ENCODE peak calls at places on chromosomes 7 and 10, in four cellular contexts. One of them, this sample, is unnamed.
A peak's percentile ranks its signal among the peaks of the same experiment; 100 is the strongest.

GRCh38 chr10:129982825-129983224 is 18.8 kb upstream of the EBF3 start:
- DNase-seq in HCT116: no peak
- DNase-seq in HepG2: no peak
- DNase-seq in K562: no peak
- DNase-seq in this sample: no peak

GRCh38 chr7:78363866-78364265 is 565.3 kb downstream of the PHTF2 start:
- DNase-seq in HCT116: no peak
- DNase-seq in HepG2: no peak
- DNase-seq in K562: peak; percentile 2
- DNase-seq in this sample: no peak

GRCh38 chr10:100803481-100803880 is 58.1 kb downstream of the PAX2 start:
- DNase-seq in HCT116: no peak
- DNase-seq in HepG2: no peak
- DNase-seq in K562: no peak
- DNase-seq in this sample: no peak

GRCh38 chr7:102425639-102426267 is 7.6 kb upstream of the ORAI2 start:
- DNase-seq in HCT116: no peak
- DNase-seq in HepG2: no peak
- DNase-seq in K562: no peak
- DNase-seq in this sample: no peak

GRCh38 chr10:31947144-31947926 is 18.7 kb upstream of the ARHGAP12 start:
- DNase-seq in HCT116: peak; percentile 79
- DNase-seq in HepG2: peak; percentile 82
- DNase-seq in K562: peak; percentile 71
- DNase-seq in this sample: no peak

GRCh38 chr7:119630570-119630969 is 642.4 kb upstream of the KCND2 start:
- DNase-seq in HCT116: no peak
- DNase-seq in HepG2: no peak
- DNase-seq in K562: no peak
- DNase-seq in this sample: no peak

GRCh38 chr7:4273566-4274230 is 408.4 kb upstream of the FOXK1 start:
- DNase-seq in HCT116: no peak
- DNase-seq in HepG2: no peak
- DNase-seq in K562: no peak
- DNase-seq in this sample: no peak

GRCh38 chr7:157618823-157619606 is 282.2 kb downstream of the DNAJB6 start:
- DNase-seq in HCT116: no peak
- DNase-seq in HepG2: no peak
- DNase-seq in K562: no peak
- DNase-seq in this sample: no peak

GRCh38 chr7:92415225-92415624 is 32.1 kb upstream of the GATAD1 start:
- DNase-seq in HCT116: no peak
- DNase-seq in HepG2: no peak
- DNase-seq in K562: no peak
- DNase-seq in this sample: no peak

GRCh38 chr10:59606551-59606961 is 103.1 kb downstream of the SLC16A9 start:
- DNase-seq in HCT116: no peak
- DNase-seq in HepG2: no peak
- DNase-seq in K562: no peak
- DNase-seq in this sample: no peak

GRCh38 chr10:75429159-75429827 is 2.1 kb upstream of the LRMDA start:
- DNase-seq in HCT116: no peak
- DNase-seq in HepG2: no peak
- DNase-seq in K562: no peak
- DNase-seq in this sample: no peak

GRCh38 chr10:75428434-75429158 is 2.8 kb upstream of the LRMDA start:
- DNase-seq in HCT116: no peak
- DNase-seq in HepG2: no peak
- DNase-seq in K562: no peak
- DNase-seq in this sample: no peak

GRCh38 chr10:75432176-75432575 is 752 bp downstream of the LRMDA start:
- DNase-seq in HCT116: no peak
- DNase-seq in HepG2: peak; percentile 43
- DNase-seq in K562: no peak
- DNase-seq in this sample: no peak

GRCh38 chr10:75431180-75432111 is at the start of gene LRMDA:
- DNase-seq in HCT116: no peak
- DNase-seq in HepG2: peak; percentile 83
- DNase-seq in K562: no peak
- DNase-seq in this sample: no peak

DNA sequence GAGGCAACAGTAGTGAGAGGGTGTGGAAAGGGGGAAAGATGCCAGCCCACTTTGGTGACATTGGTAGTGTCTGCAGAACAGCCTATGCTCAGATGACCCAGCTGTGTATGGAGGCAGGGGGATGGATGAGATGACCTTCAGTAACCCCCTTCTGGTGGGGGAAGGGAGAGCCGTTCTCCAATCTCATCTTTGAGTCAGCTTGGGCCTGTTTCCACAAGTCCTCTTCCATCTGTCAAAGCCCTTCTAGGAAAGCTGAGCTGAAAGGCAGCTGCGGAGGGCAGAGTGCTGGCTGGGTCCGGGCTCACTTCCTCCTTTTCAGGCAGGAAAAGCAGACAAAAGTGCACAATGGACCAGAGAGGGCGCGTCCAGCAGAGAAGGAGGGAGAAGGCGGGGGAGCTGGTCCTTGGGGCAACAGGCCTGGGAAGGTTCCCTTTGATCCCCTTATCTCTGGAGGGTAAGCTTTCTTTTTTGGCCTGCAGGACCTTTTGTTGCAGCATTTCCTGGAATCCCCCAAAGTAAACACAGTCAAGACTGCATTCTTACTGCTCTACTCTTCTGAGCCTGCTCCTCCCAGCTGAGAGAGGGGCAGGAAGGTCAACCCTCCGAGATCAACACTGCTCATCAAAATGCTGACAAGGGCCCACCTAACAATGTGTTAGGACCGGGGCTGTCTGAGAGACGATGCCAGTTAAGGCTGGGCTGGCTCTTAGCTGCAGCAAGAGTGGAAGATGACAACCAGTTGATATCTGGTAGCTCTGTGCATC is 1.2 kb upstream of the LRMDA start:
- DNase-seq in HCT116: no peak
- DNase-seq in HepG2: peak; percentile 97
- DNase-seq in K562: peak; percentile 67
- DNase-seq in this sample: no peak
- H3K4me1 ChIP-seq in HCT116: peaks cover 44% of the 10 kb centered on the region
- H3K4me1 ChIP-seq in HepG2: peaks cover 71% of the 10 kb centered on the region
- H3K4me1 ChIP-seq in K562: peaks cover 6% of the 10 kb centered on the region
- H3K4me1 ChIP-seq in this sample: peaks cover 3% of the 10 kb centered on the region

GRCh38 chr10:121404611-121405010 is 193.6 kb downstream of the FGFR2 start:
- DNase-seq in HCT116: no peak
- DNase-seq in HepG2: no peak
- DNase-seq in K562: no peak
- DNase-seq in this sample: no peak
- TF ChIP-seq TCF7L2 in HCT116: no peak
- TF ChIP-seq TCF7L2 in HepG2: no peak
- TF ChIP-seq TCF7L2 in K562: no peak
- TF ChIP-seq TCF7L2 in this sample: no peak

GRCh38 chr10:72328045-72328828 is 26.5 kb downstream of the DNAJB12 start:
- DNase-seq in HCT116: no peak
- DNase-seq in HepG2: peak; percentile 71
- DNase-seq in K562: peak; percentile 87
- DNase-seq in this sample: peak; percentile 68

GRCh38 chr10:72331575-72332422 is 22.9 kb downstream of the DNAJB12 start:
- DNase-seq in HCT116: peak; percentile 80
- DNase-seq in HepG2: peak; percentile 91
- DNase-seq in K562: no peak
- DNase-seq in this sample: no peak

GRCh38 chr10:72329290-72330058 is 25.2 kb downstream of the DNAJB12 start:
- DNase-seq in HCT116: no peak
- DNase-seq in HepG2: no peak
- DNase-seq in K562: no peak
- DNase-seq in this sample: no peak

GRCh38 chr10:72330059-72330426 is 24.7 kb downstream of the DNAJB12 start:
- DNase-seq in HCT116: no peak
- DNase-seq in HepG2: no peak
- DNase-seq in K562: no peak
- DNase-seq in this sample: no peak

DNA sequence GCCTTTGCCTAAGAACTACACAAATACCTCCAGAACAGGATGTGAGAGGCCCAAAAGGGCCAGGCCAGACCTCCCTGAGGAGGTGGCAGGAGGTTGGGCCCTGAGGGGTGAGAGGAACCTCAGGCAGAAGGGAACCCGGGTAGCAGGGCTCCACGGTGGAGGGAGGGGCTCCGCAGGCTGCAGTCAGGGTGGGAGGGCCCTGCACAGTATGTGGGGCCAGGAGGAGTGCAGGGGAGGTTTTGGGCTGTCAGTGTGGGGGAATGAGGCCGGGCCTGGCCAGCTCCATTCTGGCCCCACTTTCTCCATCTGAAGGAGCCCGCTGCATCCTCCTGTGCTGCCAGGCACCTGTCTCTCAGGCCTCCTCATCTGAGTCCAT is 25.9 kb downstream of the DNAJB12 start:
- DNase-seq in HCT116: no peak
- DNase-seq in HepG2: no peak
- DNase-seq in K562: no peak
- DNase-seq in this sample: no peak
- H3K4me1 ChIP-seq in HCT116: peaks cover 84% of the 10 kb centered on the region
- H3K4me1 ChIP-seq in HepG2: peaks cover 90% of the 10 kb centered on the region
- H3K4me1 ChIP-seq in K562: peaks cover 22% of the 10 kb centered on the region
- H3K4me1 ChIP-seq in this sample: peaks cover 68% of the 10 kb centered on the region

GRCh38 chr7:134186022-134186421 is 58.9 kb downstream of the LRGUK start:
- DNase-seq in HCT116: no peak
- DNase-seq in HepG2: no peak
- DNase-seq in K562: no peak
- DNase-seq in this sample: no peak
- TF ChIP-seq TCF7L2 in HCT116: no peak
- TF ChIP-seq TCF7L2 in HepG2: no peak
- TF ChIP-seq TCF7L2 in K562: no peak
- TF ChIP-seq TCF7L2 in this sample: no peak

GRCh38 chr10:89515031-89515841 is 20.2 kb downstream of the SLC16A12 start:
- DNase-seq in HCT116: no peak
- DNase-seq in HepG2: no peak
- DNase-seq in K562: no peak
- DNase-seq in this sample: no peak

GRCh38 chr10:89518108-89518507 is 17.3 kb downstream of the SLC16A12 start:
- DNase-seq in HCT116: no peak
- DNase-seq in HepG2: no peak
- DNase-seq in K562: no peak
- DNase-seq in this sample: no peak

GRCh38 chr10:89518876-89519842 is 16.2 kb downstream of the SLC16A12 start:
- DNase-seq in HCT116: no peak
- DNase-seq in HepG2: no peak
- DNase-seq in K562: no peak
- DNase-seq in this sample: no peak

GRCh38 chr10:89513206-89513605 is 22.2 kb downstream of the SLC16A12 start:
- DNase-seq in HCT116: no peak
- DNase-seq in HepG2: no peak
- DNase-seq in K562: no peak
- DNase-seq in this sample: no peak

GRCh38 chr10:89516149-89516832 is 19.1 kb downstream of the SLC16A12 start:
- DNase-seq in HCT116: no peak
- DNase-seq in HepG2: no peak
- DNase-seq in K562: peak; percentile 3
- DNase-seq in this sample: no peak
- H3K4me1 ChIP-seq in HCT116: peaks cover 8% of the 10 kb centered on the region
- H3K4me1 ChIP-seq in HepG2: peaks cover 8% of the 10 kb centered on the region
- H3K4me1 ChIP-seq in K562: no peaks in the 10 kb centered on the region
- H3K4me1 ChIP-seq in this sample: no peaks in the 10 kb centered on the region

GRCh38 chr7:32266932-32267475 is 196.8 kb upstream of the PDE1C start:
- DNase-seq in HCT116: no peak
- DNase-seq in HepG2: no peak
- DNase-seq in K562: no peak
- DNase-seq in this sample: no peak
- TF ChIP-seq TCF7L2 in HCT116: no peak
- TF ChIP-seq TCF7L2 in HepG2: no peak
- TF ChIP-seq TCF7L2 in K562: no peak
- TF ChIP-seq TCF7L2 in this sample: no peak

GRCh38 chr10:20901110-20901509 is 4.0 kb upstream of the NEBL start:
- DNase-seq in HCT116: no peak
- DNase-seq in HepG2: no peak
- DNase-seq in K562: peak; percentile 14
- DNase-seq in this sample: no peak

GRCh38 chr10:20898851-20899250 is 1.7 kb upstream of the NEBL start:
- DNase-seq in HCT116: no peak
- DNase-seq in HepG2: no peak
- DNase-seq in K562: no peak
- DNase-seq in this sample: no peak

GRCh38 chr10:20893297-20893696 is 3.8 kb downstream of the NEBL start:
- DNase-seq in HCT116: no peak
- DNase-seq in HepG2: no peak
- DNase-seq in K562: no peak
- DNase-seq in this sample: no peak

GRCh38 chr10:20892796-20893195 is 4.3 kb downstream of the NEBL start:
- DNase-seq in HCT116: no peak
- DNase-seq in HepG2: no peak
- DNase-seq in K562: no peak
- DNase-seq in this sample: no peak

DNA sequence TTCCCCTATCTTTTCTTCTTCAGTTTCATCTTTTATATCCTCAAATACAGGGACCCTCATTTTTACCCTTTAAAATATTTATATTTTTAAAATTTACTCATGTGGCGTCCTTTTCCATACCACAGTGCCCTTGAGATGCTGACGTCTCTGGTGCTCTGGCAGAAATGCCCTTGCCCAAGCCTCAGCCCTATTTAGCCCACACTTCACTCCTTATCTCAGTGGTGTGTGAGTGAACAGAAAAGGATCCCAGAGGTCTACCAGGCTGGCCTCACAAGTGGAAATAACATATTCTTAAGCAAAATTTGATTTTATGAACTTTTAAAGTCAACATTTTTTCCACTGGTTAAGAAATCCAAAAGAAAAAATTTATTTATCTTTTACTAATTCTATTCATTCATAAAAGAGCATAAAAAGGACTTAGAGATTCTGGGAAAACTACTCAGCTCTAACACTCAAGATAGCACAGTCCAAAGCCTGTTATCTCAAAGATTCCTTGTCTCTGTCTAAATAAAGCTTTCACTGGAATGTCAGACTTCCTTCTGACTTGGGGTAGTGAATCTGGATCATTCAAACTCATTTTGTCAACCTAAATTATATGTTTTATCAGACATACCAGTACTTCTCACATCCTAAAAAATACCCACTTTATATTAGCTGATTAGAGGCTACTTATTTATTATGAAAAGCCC is at the start of gene NEBL:
- DNase-seq in HCT116: no peak
- DNase-seq in HepG2: no peak
- DNase-seq in K562: no peak
- DNase-seq in this sample: no peak
- H3K4me1 ChIP-seq in HCT116: no peaks in the 10 kb centered on the region
- H3K4me1 ChIP-seq in HepG2: no peaks in the 10 kb centered on the region
- H3K4me1 ChIP-seq in K562: no peaks in the 10 kb centered on the region
- H3K4me1 ChIP-seq in this sample: no peaks in the 10 kb centered on the region